ENCODE peak calls at places on chromosome 5, in seven cellular contexts. X is G401; A is Daoy; Q is amniotic stem cell; I is endothelial cell; P is CD8-positive, alpha-beta T cell; R is WTC11. U is an unnamed sample.

GRCh38 chr5:145775893-145776444 is 59.2 kb downstream of the PRELID2 start:
- DNase-seq in X (no peak), A (peak; percentile 75), Q (peak; percentile 87), I (no peak), P (no peak), R (no peak), U (no peak)

GRCh38 chr5:115629903-115630302 is 4.1 kb upstream of the TMED7 start:
- DNase-seq in X (no peak), A (no peak), Q (no peak), I (no peak), P (no peak), R (no peak), U (no peak)

GRCh38 chr5:151227918-151228447 is 4.1 kb upstream of the CCDC69 start:
- DNase-seq in X (no peak), A (no peak), Q (no peak), I (no peak), P (no peak), R (no peak), U (no peak)

GRCh38 chr5:2874099-2874498 is 122.6 kb upstream of the IRX2 start:
- DNase-seq in X (no peak), A (no peak), Q (no peak), I (no peak), P (peak; percentile 29), R (no peak), U (no peak)

GRCh38 chr5:2686725-2687124 is 64.8 kb downstream of the IRX2 start:
- DNase-seq in X (no peak), A (peak; percentile 49), Q (no peak), I (no peak), P (no peak), R (peak; percentile 51), U (no peak)

GRCh38 chr5:88877826-88878225 is 5.2 kb downstream of the MEF2C start:
- DNase-seq in X (peak; percentile 34), A (no peak), Q (no peak), I (no peak), P (no peak), R (no peak), U (no peak)

GRCh38 chr5:177370488-177371119 is 12.9 kb downstream of the RGS14 start:
- DNase-seq in X (peak; percentile 57), A (peak; percentile 94), Q (peak; percentile 82), I (peak; percentile 88), P (no peak), R (peak; percentile 99), U (peak; percentile 71)

GRCh38 chr5:138489705-138490104 is 24.4 kb downstream of the EGR1 start:
- DNase-seq in X (no peak), A (no peak), Q (no peak), I (no peak), P (no peak), R (no peak), U (no peak)

GRCh38 chr5:167530548-167530947 is 760.9 kb upstream of the WWC1 start:
- DNase-seq in X (no peak), A (peak; percentile 19), Q (no peak), I (no peak), P (no peak), R (no peak), U (no peak)

GRCh38 chr5:80116465-80116864 is 81.3 kb downstream of the THBS4 start:
- DNase-seq in X (no peak), A (no peak), Q (no peak), I (no peak), P (no peak), R (no peak), U (no peak)

GRCh38 chr5:158995694-158996173 is 104.0 kb downstream of the EBF1 start:
- DNase-seq in X (no peak), A (peak; percentile 15), Q (no peak), I (no peak), P (no peak), R (no peak), U (no peak)

GRCh38 chr5:6849569-6849968 is 136.3 kb downstream of the TENT4A start:
- DNase-seq in X (no peak), A (peak; percentile 53), Q (no peak), I (no peak), P (no peak), R (no peak), U (no peak)

GRCh38 chr5:148729182-148729581 is 74.9 kb upstream of the HTR4 start:
- DNase-seq in X (no peak), A (peak; percentile 11), Q (no peak), I (no peak), P (no peak), R (no peak), U (no peak)

GRCh38 chr5:73437126-73438047 is 11.2 kb downstream of the FOXD1 start:
- DNase-seq in X (no peak), A (peak; percentile 75), Q (peak; percentile 32), I (peak; percentile 72), P (no peak), R (peak; percentile 82), U (no peak)

GRCh38 chr5:124057161-124057814 is 545.3 kb downstream of the CSNK1G3 start:
- DNase-seq in X (peak; percentile 57), A (peak; percentile 46), Q (no peak), I (no peak), P (no peak), R (no peak), U (no peak)

GRCh38 chr5:28927559-28928326 is 1889.4 kb upstream of the CDH9 start:
- DNase-seq in X (no peak), A (peak; percentile 8), Q (no peak), I (no peak), P (no peak), R (no peak), U (no peak)

GRCh38 chr5:34576849-34577248 is 79.3 kb upstream of the RAI14 start:
- DNase-seq in X (no peak), A (no peak), Q (no peak), I (no peak), P (no peak), R (no peak), U (no peak)